ENCODE peak calls at places on chromosomes 3 and 15, in nine cellular contexts. G is A549; N is heart left ventricle; A is tibial artery; W is IMR-90; B is BE2C; Z is Jurkat, Clone E6-1; U is bronchial epithelial cell; P is BJ. M is an unnamed sample.
A peak's percentile ranks its signal among the peaks of the same experiment; 100 is the strongest.

GRCh38 chr15:59329570-59330350 is 42.9 kb downstream of the MYO1E start:
- DNase-seq in G (peak; percentile 88), N (no peak), A (no peak), W (peak; percentile 86), B (no peak), Z (no peak), U (no peak), P (no peak), M (no peak)

GRCh38 chr3:106333911-106334618 is 465.3 kb upstream of the CBLB start:
- DNase-seq in G (no peak), N (no peak), A (no peak), W (peak; percentile 75), B (no peak), Z (no peak), U (peak; percentile 92), P (no peak), M (no peak)

GRCh38 chr3:129182390-129183180 is 1.1 kb downstream of the CNBP start:
- DNase-seq in G (no peak), N (peak; percentile 24), A (no peak), W (peak; percentile 50), B (peak; percentile 35), Z (no peak), U (peak; percentile 51), P (no peak), M (no peak)

GRCh38 chr15:97972366-97972765 is 11.9 kb downstream of the ARRDC4 start:
- DNase-seq in G (no peak), N (no peak), A (no peak), W (no peak), B (no peak), Z (no peak), U (no peak), P (no peak), M (no peak)

GRCh38 chr3:177294221-177294620 is 96.9 kb upstream of the TBL1XR1 start:
- DNase-seq in G (no peak), N (peak; percentile 75), A (peak; percentile 77), W (peak; percentile 69), B (no peak), Z (no peak), U (peak; percentile 99), P (no peak), M (no peak)

GRCh38 chr3:85567074-85567676 is 608.4 kb downstream of the CADM2 start:
- DNase-seq in G (no peak), N (peak; percentile 8), A (no peak), W (peak; percentile 29), B (peak; percentile 78), Z (peak; percentile 51), U (peak; percentile 50), P (no peak), M (no peak)

GRCh38 chr3:38574411-38575278 is 74.8 kb downstream of the SCN5A start:
- DNase-seq in G (no peak), N (peak; percentile 6), A (peak; percentile 55), W (peak; percentile 10), B (peak; percentile 79), Z (no peak), U (no peak), P (no peak), M (peak; percentile 52)

GRCh38 chr15:69713726-69714559 is 261.3 kb downstream of the RPLP1 start:
- DNase-seq in G (no peak), N (no peak), A (no peak), W (no peak), B (no peak), Z (peak; percentile 96), U (peak; percentile 18), P (no peak), M (no peak)

GRCh38 chr15:82862886-82863285 is 53.5 kb downstream of the WHAMM start:
- DNase-seq in G (no peak), N (no peak), A (no peak), W (no peak), B (no peak), Z (no peak), U (no peak), P (no peak), M (no peak)

GRCh38 chr15:62787401-62787800 is 255.1 kb upstream of the TPM1 start:
- DNase-seq in G (no peak), N (no peak), A (no peak), W (peak; percentile 43), B (no peak), Z (no peak), U (no peak), P (no peak), M (no peak)

GRCh38 chr3:100411091-100411982 is 10.0 kb downstream of the LNP1 start:
- DNase-seq in G (no peak), N (no peak), A (no peak), W (no peak), B (no peak), Z (no peak), U (peak; percentile 80), P (no peak), M (no peak)

GRCh38 chr3:72536206-72536887 is 311.9 kb downstream of the SHQ1 start:
- DNase-seq in G (no peak), N (no peak), A (no peak), W (no peak), B (no peak), Z (no peak), U (no peak), P (no peak), M (no peak)

GRCh38 chr3:25007974-25008658 is 419.9 kb upstream of the RARB start:
- DNase-seq in G (no peak), N (no peak), A (no peak), W (no peak), B (no peak), Z (no peak), U (peak; percentile 52), P (no peak), M (no peak)

GRCh38 chr3:100175637-100176250 is 61.4 kb upstream of the FILIP1L start:
- DNase-seq in G (no peak), N (no peak), A (no peak), W (no peak), B (no peak), Z (no peak), U (no peak), P (no peak), M (no peak)

GRCh38 chr15:35305906-35306305 is 220.8 kb upstream of the NANOGP8 start:
- DNase-seq in G (no peak), N (no peak), A (no peak), W (peak; percentile 92), B (no peak), Z (no peak), U (peak; percentile 40), P (peak; percentile 61), M (no peak)

GRCh38 chr3:171198781-171199472 is 172.4 kb upstream of the SLC2A2 start:
- DNase-seq in G (no peak), N (no peak), A (no peak), W (no peak), B (no peak), Z (no peak), U (no peak), P (no peak), M (no peak)

GRCh38 chr3:5875056-5875455 is 687.5 kb downstream of the EDEM1 start:
- DNase-seq in G (no peak), N (no peak), A (no peak), W (no peak), B (no peak), Z (no peak), U (no peak), P (no peak), M (no peak)

DNA sequence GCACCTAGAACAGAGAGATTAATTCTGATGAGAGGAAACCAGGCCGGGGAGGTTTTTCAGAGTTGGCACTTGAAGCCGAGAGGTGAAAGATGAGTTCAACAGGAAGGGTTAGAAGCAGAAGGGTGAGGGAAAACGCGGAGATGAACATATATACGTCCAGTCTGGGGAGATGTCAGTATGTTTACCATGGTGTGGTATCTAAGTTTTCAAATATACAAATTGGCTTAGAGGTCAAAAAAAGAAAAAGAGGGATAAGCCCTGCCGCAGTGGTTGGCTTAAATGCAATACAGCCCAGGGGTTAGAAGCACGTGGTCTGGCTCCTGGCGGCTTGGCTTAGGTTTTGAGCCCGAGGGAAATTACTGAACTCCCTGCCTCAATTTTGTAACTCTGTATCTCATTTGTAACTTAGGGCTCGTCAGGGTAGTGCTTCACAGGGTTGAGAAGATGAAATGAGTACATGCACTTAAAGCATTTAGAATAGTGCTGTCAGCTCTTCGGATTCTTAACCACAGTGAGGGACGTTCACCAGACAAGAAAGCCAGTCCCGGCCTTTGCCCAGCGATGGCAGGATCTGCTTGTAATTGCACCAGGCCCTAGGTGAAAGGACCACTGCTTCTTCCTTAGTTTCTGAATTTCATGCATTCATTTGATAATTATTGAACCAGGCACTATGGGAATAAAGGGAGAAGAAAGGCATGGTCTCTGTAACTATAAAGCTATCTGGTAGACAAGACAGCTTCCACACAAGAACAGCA is 6.4 kb downstream of the HES1 start:
- DNase-seq in G (no peak), N (no peak), A (peak; percentile 74), W (no peak), B (peak; percentile 44), Z (no peak), U (no peak), P (no peak), M (peak; percentile 77)
- H3K4me3 ChIP-seq in G (peak overlapping the region; percentile 47), N (peak overlapping the region; percentile 56), A (peak overlapping the region; percentile 51), W (no peak overlapping the region), B (peak overlapping the region; percentile 33), Z (no peak overlapping the region), U (no peak overlapping the region), P (no peak overlapping the region), M (peak overlapping the region; percentile 67)

GRCh38 chr15:38874464-38874863 is 309.9 kb upstream of the RASGRP1 start:
- DNase-seq in G (no peak), N (no peak), A (no peak), W (no peak), B (no peak), Z (no peak), U (peak; percentile 72), P (no peak), M (no peak)
- H3K4me3 ChIP-seq in G (no peak overlapping the region), N (no peak overlapping the region), A (no peak overlapping the region), W (no peak overlapping the region), B (no peak overlapping the region), Z (no peak overlapping the region), U (no peak overlapping the region), P (no peak overlapping the region), M (no peak overlapping the region)

DNA sequence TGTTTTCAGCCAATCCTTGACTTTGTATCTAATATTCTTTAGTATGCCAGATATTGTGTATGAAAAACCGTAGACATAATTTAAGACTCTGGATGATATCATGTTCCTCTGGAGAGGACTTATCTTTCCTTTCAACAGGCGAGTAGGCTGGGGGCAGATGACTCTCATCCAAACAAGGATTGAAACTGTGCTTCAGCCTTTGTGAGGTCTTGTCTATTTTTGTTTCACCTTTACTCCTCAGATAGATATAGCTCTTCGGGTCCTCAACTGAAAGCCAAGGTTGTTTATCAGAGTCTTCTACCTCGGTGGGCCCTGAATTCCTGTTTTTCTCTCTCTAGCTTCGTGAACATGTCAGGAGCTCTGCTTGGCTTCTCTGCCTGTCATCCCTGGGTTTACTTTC is 66.0 kb downstream of the C3orf20 start:
- DNase-seq in G (no peak), N (no peak), A (no peak), W (no peak), B (no peak), Z (no peak), U (no peak), P (no peak), M (no peak)
- H3K4me3 ChIP-seq in G (no peak overlapping the region), N (no peak overlapping the region), A (no peak overlapping the region), W (no peak overlapping the region), B (no peak overlapping the region), Z (no peak overlapping the region), U (no peak overlapping the region), P (no peak overlapping the region), M (no peak overlapping the region)

DNA sequence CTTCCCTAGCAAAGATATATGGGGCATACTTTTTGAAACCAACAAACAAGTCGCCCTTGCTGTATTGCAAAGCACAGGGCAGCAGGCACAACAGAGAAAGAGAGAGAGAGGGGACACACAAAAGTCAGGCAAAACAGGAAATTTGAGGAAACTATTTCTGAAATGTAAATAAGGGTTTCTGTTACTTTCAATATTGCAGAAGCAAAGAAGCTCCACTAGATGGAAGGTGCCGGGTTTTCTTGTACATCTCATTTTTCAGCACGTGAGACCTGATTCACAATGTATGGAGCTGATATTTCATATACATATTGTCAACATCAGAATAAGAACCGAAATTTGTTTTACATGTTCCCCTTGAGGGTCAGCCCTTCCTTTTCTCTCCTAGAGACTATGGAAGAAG is 127.4 kb downstream of the FOXP1 start:
- DNase-seq in G (no peak), N (no peak), A (no peak), W (peak; percentile 31), B (no peak), Z (no peak), U (no peak), P (no peak), M (no peak)
- H3K4me3 ChIP-seq in G (no peak overlapping the region), N (no peak overlapping the region), A (no peak overlapping the region), W (peak overlapping the region; percentile 6), B (no peak overlapping the region), Z (no peak overlapping the region), U (no peak overlapping the region), P (no peak overlapping the region), M (no peak overlapping the region)